ENCODE peak calls at places on chromosomes 16 and 17, in four cellular contexts. One of them, this sample, is unnamed.

GRCh38 chr16:30053376-30054015 is 12.1 kb upstream of the ALDOA start:
- DNase-seq in A549: no peak
- DNase-seq in COR-L47: peak; percentile 22
- DNase-seq in CD4-positive, CD25-positive, alpha-beta regulatory T cell: no peak
- DNase-seq in this sample: no peak

GRCh38 chr16:8998114-8998513 is 34.4 kb upstream of the USP7 start:
- DNase-seq in A549: no peak
- DNase-seq in COR-L47: no peak
- DNase-seq in CD4-positive, CD25-positive, alpha-beta regulatory T cell: no peak
- DNase-seq in this sample: no peak

GRCh38 chr16:74573622-74574021 is 33.3 kb downstream of the GLG1 start:
- DNase-seq in A549: no peak
- DNase-seq in COR-L47: no peak
- DNase-seq in CD4-positive, CD25-positive, alpha-beta regulatory T cell: no peak
- DNase-seq in this sample: no peak

GRCh38 chr16:8044796-8045195 is 545.5 kb downstream of the TMEM114 start:
- DNase-seq in A549: no peak
- DNase-seq in COR-L47: no peak
- DNase-seq in CD4-positive, CD25-positive, alpha-beta regulatory T cell: no peak
- DNase-seq in this sample: no peak

GRCh38 chr16:24005577-24005976 is 169.8 kb downstream of the PRKCB start:
- DNase-seq in A549: no peak
- DNase-seq in COR-L47: no peak
- DNase-seq in CD4-positive, CD25-positive, alpha-beta regulatory T cell: peak; percentile 52
- DNase-seq in this sample: no peak

GRCh38 chr16:65769055-65769465 is 597.4 kb upstream of the CDH5 start:
- DNase-seq in A549: no peak
- DNase-seq in COR-L47: no peak
- DNase-seq in CD4-positive, CD25-positive, alpha-beta regulatory T cell: no peak
- DNase-seq in this sample: no peak

GRCh38 chr16:27677300-27677699 is 127.4 kb downstream of the KATNIP start:
- DNase-seq in A549: peak; percentile 26
- DNase-seq in COR-L47: no peak
- DNase-seq in CD4-positive, CD25-positive, alpha-beta regulatory T cell: no peak
- DNase-seq in this sample: no peak

GRCh38 chr17:42107597-42108576 is 4.6 kb downstream of the DHX58 start:
- DNase-seq in A549: peak; percentile 76
- DNase-seq in COR-L47: peak; percentile 86
- DNase-seq in CD4-positive, CD25-positive, alpha-beta regulatory T cell: peak; percentile 88
- DNase-seq in this sample: peak; percentile 74

GRCh38 chr17:6843241-6843890 is 11.8 kb upstream of the TEKT1 start:
- DNase-seq in A549: peak; percentile 74
- DNase-seq in COR-L47: no peak
- DNase-seq in CD4-positive, CD25-positive, alpha-beta regulatory T cell: peak; percentile 64
- DNase-seq in this sample: peak; percentile 48

GRCh38 chr17:44863254-44863918 is 15.7 kb downstream of the HIGD1B start:
- DNase-seq in A549: no peak
- DNase-seq in COR-L47: no peak
- DNase-seq in CD4-positive, CD25-positive, alpha-beta regulatory T cell: no peak
- DNase-seq in this sample: no peak

GRCh38 chr17:58330544-58330996 is 2.0 kb upstream of the TSPOAP1 start:
- DNase-seq in A549: no peak
- DNase-seq in COR-L47: no peak
- DNase-seq in CD4-positive, CD25-positive, alpha-beta regulatory T cell: no peak
- DNase-seq in this sample: no peak

GRCh38 chr16:88977028-88977844 is at the start of gene CBFA2T3:
- DNase-seq in A549: no peak
- DNase-seq in COR-L47: no peak
- DNase-seq in CD4-positive, CD25-positive, alpha-beta regulatory T cell: no peak
- DNase-seq in this sample: no peak

GRCh38 chr17:2593846-2594656 is 597 bp downstream of the PAFAH1B1 start:
- DNase-seq in A549: peak; percentile 88
- DNase-seq in COR-L47: no peak
- DNase-seq in CD4-positive, CD25-positive, alpha-beta regulatory T cell: peak; percentile 90
- DNase-seq in this sample: peak; percentile 15

GRCh38 chr16:35207059-35207999 is 1747.9 kb downstream of the TP53TG3F start:
- DNase-seq in A549: no peak
- DNase-seq in COR-L47: no peak
- DNase-seq in CD4-positive, CD25-positive, alpha-beta regulatory T cell: no peak
- DNase-seq in this sample: no peak

GRCh38 chr17:63967953-63968352 is 4.8 kb downstream of the SCN4A start:
- DNase-seq in A549: no peak
- DNase-seq in COR-L47: no peak
- DNase-seq in CD4-positive, CD25-positive, alpha-beta regulatory T cell: no peak
- DNase-seq in this sample: no peak

GRCh38 chr16:2286550-2286949 is 18.6 kb upstream of the RNPS1 start:
- DNase-seq in A549: no peak
- DNase-seq in COR-L47: no peak
- DNase-seq in CD4-positive, CD25-positive, alpha-beta regulatory T cell: no peak
- DNase-seq in this sample: no peak

GRCh38 chr16:31005350-31006085 is 4.9 kb downstream of the STX1B start:
- DNase-seq in A549: no peak
- DNase-seq in COR-L47: no peak
- DNase-seq in CD4-positive, CD25-positive, alpha-beta regulatory T cell: no peak
- DNase-seq in this sample: no peak

GRCh38 chr17:78251773-78252103 is 20.3 kb downstream of the TMEM235 start:
- DNase-seq in A549: no peak
- DNase-seq in COR-L47: no peak
- DNase-seq in CD4-positive, CD25-positive, alpha-beta regulatory T cell: no peak
- DNase-seq in this sample: no peak

This sample was measured in NCI-H1105 treated with DMSO at 0.1 percent for 48 hours.